ENCODE peak calls at places on chromosomes 5 and 9, in four cellular contexts. M is NCI-H1694 treated with DMSO at 0.1 percent for 48 hours, A is NB4, W is RKO. Q is an unnamed sample.
A peak's percentile ranks its signal among the peaks of the same experiment; 100 is the strongest.

GRCh38 chr9:135523521-135524129 is 2.4 kb downstream of the LCN1 start:
- DNase-seq in M (no peak), A (no peak), W (no peak), Q (no peak)

GRCh38 chr9:133713960-133714495 is 24.1 kb downstream of the SARDH start:
- DNase-seq in M (no peak), A (no peak), W (no peak), Q (no peak)

GRCh38 chr9:2181794-2182193 is 166.6 kb downstream of the SMARCA2 start:
- DNase-seq in M (no peak), A (peak; percentile 56), W (no peak), Q (no peak)

GRCh38 chr5:159519365-159519764 is 189.1 kb upstream of the IL12B start:
- DNase-seq in M (no peak), A (no peak), W (no peak), Q (no peak)

GRCh38 chr9:19409406-19410194 is 791 bp downstream of the ACER2 start:
- DNase-seq in M (peak; percentile 28), A (peak; percentile 73), W (peak; percentile 28), Q (peak; percentile 53)

GRCh38 chr5:122403256-122403655 is 91.2 kb downstream of the SNCAIP start:
- DNase-seq in M (peak; percentile 25), A (no peak), W (no peak), Q (no peak)

GRCh38 chr5:137923856-137924255 is 34.6 kb downstream of the PKD2L2 start:
- DNase-seq in M (no peak), A (no peak), W (no peak), Q (no peak)

GRCh38 chr5:32074401-32074800 is 99.7 kb downstream of the GOLPH3 start:
- DNase-seq in M (no peak), A (no peak), W (no peak), Q (no peak)

GRCh38 chr9:23686257-23686656 is 139.8 kb downstream of the ELAVL2 start:
- DNase-seq in M (no peak), A (no peak), W (no peak), Q (no peak)

GRCh38 chr5:33470544-33470943 is 29.8 kb downstream of the TARS1 start:
- DNase-seq in M (peak; percentile 37), A (peak; percentile 35), W (peak; percentile 23), Q (peak; percentile 46)

GRCh38 chr5:157164521-157164920 is 1.5 kb downstream of the GARIN3 start:
- DNase-seq in M (no peak), A (no peak), W (no peak), Q (no peak)

GRCh38 chr9:97905228-97905627 is 17.1 kb downstream of the TRMO start:
- DNase-seq in M (no peak), A (no peak), W (no peak), Q (no peak)

GRCh38 chr5:160929343-160929742 is 77.3 kb upstream of the ATP10B start:
- DNase-seq in M (no peak), A (no peak), W (no peak), Q (no peak)

GRCh38 chr5:172365948-172366608 is 82.5 kb upstream of the UBTD2 start:
- DNase-seq in M (no peak), A (no peak), W (no peak), Q (no peak)

GRCh38 chr9:129102791-129103594 is 7.6 kb downstream of the CRAT start:
- DNase-seq in M (peak; percentile 42), A (peak; percentile 54), W (peak; percentile 78), Q (peak; percentile 82)

GRCh38 chr9:124767830-124768229 is 3.3 kb downstream of the NR6A1 start:
- DNase-seq in M (no peak), A (no peak), W (no peak), Q (no peak)

GRCh38 chr5:41721521-41721920 is 148.7 kb downstream of the OXCT1 start:
- DNase-seq in M (no peak), A (no peak), W (no peak), Q (no peak)

GRCh38 chr9:126113756-126114408 is 212.7 kb upstream of the MVB12B start:
- DNase-seq in M (no peak), A (no peak), W (no peak), Q (no peak)

GRCh38 chr5:9776525-9776924 is 146.4 kb upstream of the TAS2R1 start:
- DNase-seq in M (no peak), A (no peak), W (no peak), Q (no peak)

GRCh38 chr5:72108200-72109050 is 1.1 kb downstream of the MAP1B start:
- DNase-seq in M (peak; percentile 43), A (peak; percentile 56), W (no peak), Q (peak; percentile 19)

GRCh38 chr9:20364954-20365353 is 257.3 kb downstream of the MLLT3 start:
- DNase-seq in M (no peak), A (no peak), W (no peak), Q (no peak)

GRCh38 chr5:133794771-133795391 is 173.5 kb downstream of the C5orf15 start:
- DNase-seq in M (no peak), A (no peak), W (no peak), Q (no peak)

GRCh38 chr5:44542470-44542869 is 153.2 kb upstream of the FGF10 start:
- DNase-seq in M (no peak), A (no peak), W (no peak), Q (no peak)

GRCh38 chr5:135868681-135869080 is 27.0 kb downstream of the IL9 start:
- DNase-seq in M (no peak), A (no peak), W (no peak), Q (no peak)

GRCh38 chr5:16483361-16483760 is 17.8 kb upstream of the ZNF622 start:
- DNase-seq in M (no peak), A (no peak), W (no peak), Q (no peak)

GRCh38 chr5:62783374-62784057 is 204.9 kb downstream of the LRRC70 start:
- DNase-seq in M (no peak), A (no peak), W (no peak), Q (no peak)

GRCh38 chr5:103346162-103346748 is 87.7 kb downstream of the MACIR start:
- DNase-seq in M (no peak), A (no peak), W (no peak), Q (no peak)

GRCh38 chr5:75367401-75367800 is 30.4 kb downstream of the HMGCR start:
- DNase-seq in M (no peak), A (no peak), W (peak; percentile 14), Q (no peak)

GRCh38 chr9:3004572-3004971 is 160.7 kb upstream of the PUM3 start:
- DNase-seq in M (no peak), A (no peak), W (no peak), Q (no peak)

GRCh38 chr5:154373729-154374179 is 72.0 kb upstream of the SAP30L start:
- DNase-seq in M (no peak), A (no peak), W (no peak), Q (no peak)

GRCh38 chr9:96139592-96140251 is 162.3 kb downstream of the HSD17B3 start:
- DNase-seq in M (peak; percentile 83), A (peak; percentile 84), W (no peak), Q (no peak)

Q was measured in Karpas-422.